ENCODE peak calls at places on chromosomes 3 and 15, in five cellular contexts. One of them, this sample, is unnamed. For H3K9me3, the result is how much of the 10 kb centered on the place peaks cover.

GRCh38 chr15:35305031-35305555 is 220.0 kb upstream of the NANOGP8 start:
- DNase-seq in lower lobe of right lung: no peak
- DNase-seq in psoas muscle: no peak
- DNase-seq in left lung: no peak
- DNase-seq in DND-41: no peak
- DNase-seq in this sample: no peak

GRCh38 chr15:25679964-25680658 is 183.0 kb downstream of the ATP10A start:
- DNase-seq in lower lobe of right lung: no peak
- DNase-seq in psoas muscle: no peak
- DNase-seq in left lung: no peak
- DNase-seq in DND-41: no peak
- DNase-seq in this sample: no peak

GRCh38 chr15:52290329-52290728 is 5.3 kb downstream of the MYO5C start:
- DNase-seq in lower lobe of right lung: no peak
- DNase-seq in psoas muscle: no peak
- DNase-seq in left lung: no peak
- DNase-seq in DND-41: no peak
- DNase-seq in this sample: no peak

GRCh38 chr15:72411544-72411943 is 13.4 kb downstream of the TMEM202 start:
- DNase-seq in lower lobe of right lung: no peak
- DNase-seq in psoas muscle: no peak
- DNase-seq in left lung: no peak
- DNase-seq in DND-41: no peak
- DNase-seq in this sample: no peak

GRCh38 chr3:55292360-55292759 is 194.7 kb downstream of the WNT5A start:
- DNase-seq in lower lobe of right lung: no peak
- DNase-seq in psoas muscle: no peak
- DNase-seq in left lung: no peak
- DNase-seq in DND-41: no peak
- DNase-seq in this sample: no peak

GRCh38 chr3:27655536-27655935 is 66.6 kb downstream of the EOMES start:
- DNase-seq in lower lobe of right lung: no peak
- DNase-seq in psoas muscle: no peak
- DNase-seq in left lung: no peak
- DNase-seq in DND-41: no peak
- DNase-seq in this sample: no peak

GRCh38 chr3:54863366-54863765 is 64.5 kb downstream of the LRTM1 start:
- DNase-seq in lower lobe of right lung: no peak
- DNase-seq in psoas muscle: no peak
- DNase-seq in left lung: no peak
- DNase-seq in DND-41: no peak
- DNase-seq in this sample: no peak

GRCh38 chr3:169348981-169349942 is 314.2 kb downstream of the MECOM start:
- DNase-seq in lower lobe of right lung: no peak
- DNase-seq in psoas muscle: no peak
- DNase-seq in left lung: no peak
- DNase-seq in DND-41: no peak
- DNase-seq in this sample: no peak

GRCh38 chr15:78012643-78013077 is 64.9 kb downstream of the TBC1D2B start:
- DNase-seq in lower lobe of right lung: peak
- DNase-seq in psoas muscle: no peak
- DNase-seq in left lung: peak
- DNase-seq in DND-41: no peak
- DNase-seq in this sample: no peak

GRCh38 chr15:100688549-100689120 is 86.2 kb downstream of the ASB7 start:
- DNase-seq in lower lobe of right lung: no peak
- DNase-seq in psoas muscle: no peak
- DNase-seq in left lung: no peak
- DNase-seq in DND-41: peak
- DNase-seq in this sample: no peak

GRCh38 chr15:77627581-77627980 is 5.1 kb downstream of the LINGO1 start:
- DNase-seq in lower lobe of right lung: no peak
- DNase-seq in psoas muscle: no peak
- DNase-seq in left lung: no peak
- DNase-seq in DND-41: no peak
- DNase-seq in this sample: no peak

GRCh38 chr3:177835917-177836316 is 638.6 kb upstream of the TBL1XR1 start:
- DNase-seq in lower lobe of right lung: no peak
- DNase-seq in psoas muscle: no peak
- DNase-seq in left lung: no peak
- DNase-seq in DND-41: no peak
- DNase-seq in this sample: no peak

GRCh38 chr3:51375571-51375970 is 9.5 kb upstream of the MANF start:
- DNase-seq in lower lobe of right lung: no peak
- DNase-seq in psoas muscle: no peak
- DNase-seq in left lung: no peak
- DNase-seq in DND-41: no peak
- DNase-seq in this sample: no peak

GRCh38 chr3:134039161-134039862 is 9.6 kb upstream of the SLCO2A1 start:
- DNase-seq in lower lobe of right lung: no peak
- DNase-seq in psoas muscle: no peak
- DNase-seq in left lung: no peak
- DNase-seq in DND-41: no peak
- DNase-seq in this sample: no peak

GRCh38 chr15:88810449-88810848 is 7.2 kb downstream of the ACAN start:
- DNase-seq in lower lobe of right lung: no peak
- DNase-seq in psoas muscle: no peak
- DNase-seq in left lung: no peak
- DNase-seq in DND-41: no peak
- DNase-seq in this sample: no peak

GRCh38 chr15:82936966-82937647 is 15.4 kb downstream of the HOMER2 start:
- DNase-seq in lower lobe of right lung: no peak
- DNase-seq in psoas muscle: peak
- DNase-seq in left lung: no peak
- DNase-seq in DND-41: no peak
- DNase-seq in this sample: no peak

GRCh38 chr3:23073721-23074300 is 129.3 kb upstream of the UBE2E2 start:
- DNase-seq in lower lobe of right lung: no peak
- DNase-seq in psoas muscle: no peak
- DNase-seq in left lung: no peak
- DNase-seq in DND-41: no peak
- DNase-seq in this sample: no peak

GRCh38 chr3:46934508-46935167 is 41.9 kb downstream of the CCDC12 start:
- DNase-seq in lower lobe of right lung: peak
- DNase-seq in psoas muscle: peak
- DNase-seq in left lung: peak
- DNase-seq in DND-41: no peak
- DNase-seq in this sample: no peak

GRCh38 chr15:60720493-60721231 is 241.7 kb upstream of the ICE2 start:
- DNase-seq in lower lobe of right lung: no peak
- DNase-seq in psoas muscle: no peak
- DNase-seq in left lung: no peak
- DNase-seq in DND-41: no peak
- DNase-seq in this sample: peak

GRCh38 chr15:70856884-70857546 is 3.1 kb upstream of the LARP6 start:
- DNase-seq in lower lobe of right lung: no peak
- DNase-seq in psoas muscle: peak
- DNase-seq in left lung: peak
- DNase-seq in DND-41: no peak
- DNase-seq in this sample: no peak

GRCh38 chr3:97291901-97292300 is 472.7 kb upstream of the ARL6 start:
- DNase-seq in lower lobe of right lung: peak
- DNase-seq in psoas muscle: no peak
- DNase-seq in left lung: no peak
- DNase-seq in DND-41: no peak
- DNase-seq in this sample: no peak

GRCh38 chr3:168984872-168985271 is 678.6 kb downstream of the MECOM start:
- DNase-seq in lower lobe of right lung: no peak
- DNase-seq in psoas muscle: no peak
- DNase-seq in left lung: no peak
- DNase-seq in DND-41: no peak
- DNase-seq in this sample: no peak

GRCh38 chr3:196633658-196634151 is 5.8 kb upstream of the NRROS start:
- DNase-seq in lower lobe of right lung: no peak
- DNase-seq in psoas muscle: no peak
- DNase-seq in left lung: no peak
- DNase-seq in DND-41: peak
- DNase-seq in this sample: no peak

GRCh38 chr3:196634851-196635250 is 4.6 kb upstream of the NRROS start:
- DNase-seq in lower lobe of right lung: no peak
- DNase-seq in psoas muscle: no peak
- DNase-seq in left lung: no peak
- DNase-seq in DND-41: peak
- DNase-seq in this sample: no peak

GRCh38 chr3:196634224-196634623 is 5.3 kb upstream of the NRROS start:
- DNase-seq in lower lobe of right lung: no peak
- DNase-seq in psoas muscle: no peak
- DNase-seq in left lung: peak
- DNase-seq in DND-41: peak
- DNase-seq in this sample: no peak

GRCh38 chr3:196638922-196639516 is 475 bp upstream of the NRROS start:
- DNase-seq in lower lobe of right lung: no peak
- DNase-seq in psoas muscle: no peak
- DNase-seq in left lung: no peak
- DNase-seq in DND-41: peak
- DNase-seq in this sample: no peak

GRCh38 chr3:196636369-196637349 is 2.8 kb upstream of the NRROS start:
- DNase-seq in lower lobe of right lung: no peak
- DNase-seq in psoas muscle: no peak
- DNase-seq in left lung: no peak
- DNase-seq in DND-41: peak
- DNase-seq in this sample: no peak
- TF ChIP-seq CTCF in lower lobe of right lung: no peak
- TF ChIP-seq CTCF in psoas muscle: no peak
- TF ChIP-seq CTCF in left lung: no peak
- TF ChIP-seq CTCF in DND-41: no peak
- TF ChIP-seq CTCF in this sample: no peak

DNA sequence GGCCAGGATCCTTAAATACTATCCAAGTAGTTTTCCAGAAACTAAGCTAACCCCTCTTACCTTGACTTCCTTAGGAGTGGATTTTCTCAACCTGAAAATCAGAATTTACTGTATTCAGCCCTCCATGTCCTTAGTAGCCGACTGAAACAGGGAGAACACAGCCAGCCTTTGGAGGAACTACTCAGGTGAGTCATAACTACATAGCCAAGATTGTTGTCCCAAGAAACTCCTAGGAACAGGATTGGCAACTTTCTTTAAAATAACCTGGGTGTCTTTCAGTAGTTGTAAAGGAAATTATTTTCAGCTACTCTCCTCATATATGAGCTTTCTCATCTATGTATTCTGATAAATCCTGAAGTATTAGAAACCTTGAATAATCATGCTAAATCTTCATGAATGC is 22.3 kb downstream of the FANCD2OS start:
- DNase-seq in lower lobe of right lung: no peak
- DNase-seq in psoas muscle: no peak
- DNase-seq in left lung: no peak
- DNase-seq in DND-41: no peak
- DNase-seq in this sample: no peak
- H3K9me3 ChIP-seq in lower lobe of right lung: under half
- H3K9me3 ChIP-seq in psoas muscle: under half
- H3K9me3 ChIP-seq in left lung: under half
- H3K9me3 ChIP-seq in DND-41: under half
- H3K9me3 ChIP-seq in this sample: under half

DNA sequence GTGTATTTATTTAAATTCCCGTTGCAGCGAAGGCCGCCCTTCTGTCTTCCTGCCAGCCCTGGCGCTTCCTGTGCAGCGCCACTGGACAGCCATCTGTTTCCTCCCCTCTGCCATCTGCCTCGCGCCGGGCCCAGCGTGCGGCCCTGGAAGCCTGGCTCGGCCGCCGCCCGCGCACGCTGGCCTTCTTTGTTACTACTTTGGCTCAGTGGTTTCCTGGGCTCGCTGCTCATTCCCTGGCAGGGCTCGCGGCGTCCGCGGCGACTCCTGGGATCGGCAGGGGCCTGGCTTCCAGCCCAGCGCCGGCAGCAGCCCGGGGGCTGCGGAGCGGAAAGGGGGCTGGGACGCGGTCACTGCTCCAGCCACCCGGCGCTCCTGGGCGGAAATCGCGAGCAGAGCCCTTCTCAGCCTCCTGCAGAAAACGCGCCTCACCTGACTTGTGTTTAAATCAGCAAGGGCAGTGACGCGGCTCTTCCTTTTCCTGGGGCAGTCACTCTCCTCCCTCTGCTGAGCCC is 9.9 kb downstream of the CMTM7 start:
- DNase-seq in lower lobe of right lung: peak
- DNase-seq in psoas muscle: peak
- DNase-seq in left lung: peak
- DNase-seq in DND-41: no peak
- DNase-seq in this sample: peak
- TF ChIP-seq CTCF in lower lobe of right lung: no peak
- TF ChIP-seq CTCF in psoas muscle: no peak
- TF ChIP-seq CTCF in left lung: no peak
- TF ChIP-seq CTCF in DND-41: no peak
- TF ChIP-seq CTCF in this sample: no peak

GRCh38 chr15:20348900-20349773 is 192.5 kb downstream of the GOLGA6L6 start:
- DNase-seq in lower lobe of right lung: peak
- DNase-seq in psoas muscle: peak
- DNase-seq in left lung: no peak
- DNase-seq in DND-41: no peak
- DNase-seq in this sample: no peak
- H3K9me3 ChIP-seq in lower lobe of right lung: under half
- H3K9me3 ChIP-seq in psoas muscle: under half
- H3K9me3 ChIP-seq in left lung: under half
- H3K9me3 ChIP-seq in DND-41: under half
- H3K9me3 ChIP-seq in this sample: under half

DNA sequence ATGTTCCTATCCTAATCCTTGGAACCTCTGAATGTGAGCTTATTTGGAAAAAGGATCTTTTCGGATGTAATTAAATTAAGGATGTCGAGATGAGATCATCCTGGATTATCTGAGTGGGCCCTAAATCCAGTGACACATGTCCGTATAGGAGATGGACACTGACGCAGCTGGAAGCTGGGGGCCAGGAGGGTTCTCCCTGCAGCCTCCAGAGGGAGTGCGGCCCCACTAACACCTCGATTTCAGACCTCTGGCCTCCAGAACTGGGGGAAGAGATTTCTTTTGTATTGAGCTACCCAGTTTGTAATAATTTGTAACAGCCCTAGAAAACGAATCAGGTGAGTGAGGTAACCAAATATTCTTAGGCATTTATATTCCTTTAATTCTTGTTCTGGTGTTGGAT is 2.5 kb downstream of the DNAJB8 start:
- DNase-seq in lower lobe of right lung: no peak
- DNase-seq in psoas muscle: no peak
- DNase-seq in left lung: no peak
- DNase-seq in DND-41: no peak
- DNase-seq in this sample: no peak
- TF ChIP-seq CTCF in lower lobe of right lung: peak
- TF ChIP-seq CTCF in psoas muscle: peak
- TF ChIP-seq CTCF in left lung: no peak
- TF ChIP-seq CTCF in DND-41: no peak
- TF ChIP-seq CTCF in this sample: no peak

DNA sequence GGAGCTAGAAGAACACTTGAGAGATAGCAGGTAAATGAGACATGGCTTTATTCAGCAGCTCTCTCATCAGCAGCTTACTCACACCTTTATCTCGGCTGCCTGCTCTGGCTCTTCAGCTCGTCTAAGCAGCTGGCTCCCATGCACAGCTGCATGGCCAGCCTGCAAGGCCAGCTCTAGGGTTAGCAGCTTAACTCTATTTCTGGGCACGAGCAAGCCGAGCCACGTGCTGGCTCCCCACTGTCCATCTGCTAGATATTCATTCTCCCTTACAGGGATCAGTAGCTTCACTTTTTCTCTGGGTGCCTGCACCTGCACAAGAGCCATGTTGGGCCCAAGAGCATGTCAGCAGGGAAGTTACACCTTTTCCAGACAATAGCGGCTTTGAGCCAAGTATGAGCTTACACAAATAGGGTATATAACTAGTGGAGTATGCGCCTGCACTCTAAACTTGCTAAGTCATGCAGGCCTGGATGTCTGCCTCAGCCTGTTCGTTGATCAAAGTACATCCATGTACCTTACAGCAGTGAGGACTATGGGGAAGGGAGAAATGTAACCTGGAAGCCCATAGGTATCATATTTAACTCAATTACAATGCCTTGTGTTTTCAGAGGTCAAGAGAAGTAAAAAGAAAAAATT is 174.9 kb upstream of the SNTN start:
- DNase-seq in lower lobe of right lung: no peak
- DNase-seq in psoas muscle: no peak
- DNase-seq in left lung: no peak
- DNase-seq in DND-41: no peak
- DNase-seq in this sample: no peak
- H3K9me3 ChIP-seq in lower lobe of right lung: under half
- H3K9me3 ChIP-seq in psoas muscle: under half
- H3K9me3 ChIP-seq in left lung: under half
- H3K9me3 ChIP-seq in DND-41: under half
- H3K9me3 ChIP-seq in this sample: under half

This sample was measured in CD4-positive, alpha-beta T cell.